ENCODE peak calls at places on chromosomes 4 and X, in ten cellular contexts. Y, S, A, K, M, X, N, T, W and C are unnamed samples. For H3K4me1, the result is how much of the 10 kb centered on the place peaks cover.

GRCh38 chr4:107035711-107036601 is at the start of gene DKK2:
- DNase-seq in Y (no peak), S (no peak), A (peak), K (no peak), M (no peak), X (peak), N (peak), T (no peak), W (no peak), C (no peak)

GRCh38 chrX:130163350-130163851 is 2.2 kb downstream of the AIFM1 start:
- DNase-seq in Y (no peak), S (no peak), A (no peak), K (no peak), M (no peak), X (no peak), N (no peak), T (no peak), W (no peak), C (no peak)

GRCh38 chrX:7706032-7706431 is 136.9 kb upstream of the VCX start:
- DNase-seq in Y (no peak), S (no peak), A (no peak), K (no peak), M (no peak), X (no peak), N (no peak), T (no peak), W (no peak), C (no peak)

GRCh38 chr4:80321341-80321740 is 14.2 kb upstream of the CFAP299 start:
- DNase-seq in Y (no peak), S (no peak), A (no peak), K (no peak), M (no peak), X (no peak), N (no peak), T (no peak), W (no peak), C (no peak)

GRCh38 chr4:67040315-67040714 is 505.0 kb downstream of the CENPC start:
- DNase-seq in Y (no peak), S (no peak), A (no peak), K (no peak), M (no peak), X (no peak), N (no peak), T (no peak), W (no peak), C (no peak)

GRCh38 chrX:27336466-27337091 is 126.6 kb downstream of the PPP4R3C start:
- DNase-seq in Y (peak), S (peak), A (peak), K (no peak), M (peak), X (peak), N (no peak), T (no peak), W (no peak), C (peak)

GRCh38 chr4:27861381-27861787 is 1000.7 kb downstream of the STIM2 start:
- DNase-seq in Y (no peak), S (peak), A (no peak), K (no peak), M (no peak), X (peak), N (no peak), T (no peak), W (no peak), C (peak)

GRCh38 chr4:149825336-149825735 is 9.7 kb upstream of the IQCM start:
- DNase-seq in Y (no peak), S (no peak), A (no peak), K (no peak), M (no peak), X (no peak), N (no peak), T (no peak), W (no peak), C (no peak)

GRCh38 chr4:99723555-99724450 is 66.2 kb upstream of the C4orf54 start:
- DNase-seq in Y (peak), S (peak), A (peak), K (peak), M (peak), X (no peak), N (peak), T (peak), W (peak), C (no peak)

GRCh38 chr4:175339100-175339707 is 421.0 kb downstream of the ADAM29 start:
- DNase-seq in Y (no peak), S (no peak), A (no peak), K (no peak), M (no peak), X (no peak), N (no peak), T (no peak), W (no peak), C (no peak)

GRCh38 chrX:2469196-2469685 is 31.5 kb downstream of the DHRSX start:
- DNase-seq in Y (no peak), S (no peak), A (no peak), K (no peak), M (no peak), X (no peak), N (no peak), T (no peak), W (no peak), C (no peak)

GRCh38 chrX:9853307-9853706 is 67.1 kb downstream of the SHROOM2 start:
- DNase-seq in Y (no peak), S (no peak), A (no peak), K (no peak), M (no peak), X (no peak), N (no peak), T (no peak), W (no peak), C (no peak)

GRCh38 chr4:164012396-164013027 is 518.0 kb downstream of the TMA16 start:
- DNase-seq in Y (no peak), S (no peak), A (no peak), K (no peak), M (no peak), X (peak), N (no peak), T (no peak), W (no peak), C (peak)
- TF ChIP-seq CTCF in Y (no peak), S (peak), A (no peak), K (no peak), M (no peak), X (no peak), N (no peak), T (no peak), W (no peak), C (peak)

DNA sequence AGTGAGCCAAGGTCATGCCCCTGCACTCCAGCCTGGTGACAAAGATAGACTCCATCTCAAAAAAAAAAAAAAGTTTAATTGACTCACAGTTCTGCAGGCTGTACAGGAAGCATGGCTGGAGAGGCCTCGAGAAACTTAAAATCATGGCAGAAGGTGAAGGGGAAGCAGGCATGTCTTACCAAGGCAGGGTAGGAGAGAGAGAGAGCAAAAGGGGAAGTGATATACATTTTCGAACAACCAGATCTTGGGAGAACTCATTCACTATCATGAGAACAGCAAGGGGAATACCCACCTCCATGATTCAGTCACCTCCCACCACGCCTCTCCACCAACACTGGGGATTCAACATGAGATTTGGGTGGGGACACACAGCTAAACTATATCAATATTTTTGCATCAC is 315.2 kb upstream of the HTR2C start:
- DNase-seq in Y (no peak), S (no peak), A (no peak), K (no peak), M (no peak), X (no peak), N (no peak), T (no peak), W (no peak), C (no peak)
- H3K4me1 ChIP-seq in Y (under half), S (under half), A (under half), K (under half), M (under half), X (under half), N (under half), T (under half), W (under half), C (under half)

DNA sequence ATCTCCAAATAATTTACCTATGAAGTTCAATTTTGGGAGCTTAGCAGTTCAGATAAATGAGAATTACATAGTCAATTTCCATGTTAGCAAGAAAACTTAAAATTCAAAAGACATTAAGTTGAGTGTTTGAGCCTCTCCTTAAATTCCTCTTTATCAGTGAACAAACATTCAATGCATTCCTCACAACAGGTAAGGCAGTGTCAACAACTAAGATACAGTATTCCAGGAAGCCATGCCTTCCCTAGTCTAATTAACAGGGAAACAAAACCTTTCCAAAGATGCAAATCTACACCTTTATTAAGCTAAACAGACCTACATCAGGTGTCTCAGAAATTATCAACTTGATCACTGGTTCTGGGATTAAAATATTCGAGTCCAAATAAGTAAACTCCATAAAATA is 3.7 kb downstream of the SH3RF1 start:
- DNase-seq in Y (no peak), S (no peak), A (no peak), K (no peak), M (no peak), X (no peak), N (no peak), T (no peak), W (no peak), C (peak)
- H3K4me3 ChIP-seq in Y (no peak), S (peak), A (no peak), K (peak), M (no peak), X (no peak), N (no peak), T (no peak), W (no peak), C (no peak)

GRCh38 chrX:103343105-103343504 is 13.1 kb downstream of the TCEAL7 start:
- DNase-seq in Y (no peak), S (peak), A (peak), K (peak), M (peak), X (peak), N (no peak), T (no peak), W (no peak), C (peak)
- TF ChIP-seq CTCF in Y (peak), S (peak), A (peak), K (peak), M (peak), X (peak), N (peak), T (peak), W (peak), C (peak)

GRCh38 chr4:78781086-78781630 is 5.0 kb downstream of the BMP2K start:
- DNase-seq in Y (no peak), S (no peak), A (no peak), K (no peak), M (no peak), X (no peak), N (no peak), T (no peak), W (no peak), C (no peak)
- H3K4me1 ChIP-seq in Y (half or more), S (under half), A (under half), K (half or more), M (half or more), X (under half), N (half or more), T (under half), W (under half), C (under half)

GRCh38 chr4:85000343-85000742 is 33.9 kb upstream of the WDFY3 start:
- DNase-seq in Y (no peak), S (no peak), A (no peak), K (no peak), M (no peak), X (no peak), N (no peak), T (no peak), W (no peak), C (no peak)

GRCh38 chr4:84994280-84994679 is 27.8 kb upstream of the WDFY3 start:
- DNase-seq in Y (no peak), S (no peak), A (no peak), K (no peak), M (no peak), X (no peak), N (no peak), T (no peak), W (no peak), C (no peak)

GRCh38 chr4:84995386-84995785 is 28.9 kb upstream of the WDFY3 start:
- DNase-seq in Y (no peak), S (no peak), A (no peak), K (no peak), M (no peak), X (no peak), N (no peak), T (no peak), W (no peak), C (no peak)
- H3K4me3 ChIP-seq in Y (no peak), S (no peak), A (no peak), K (no peak), M (no peak), X (no peak), N (no peak), T (no peak), W (no peak), C (no peak)

DNA sequence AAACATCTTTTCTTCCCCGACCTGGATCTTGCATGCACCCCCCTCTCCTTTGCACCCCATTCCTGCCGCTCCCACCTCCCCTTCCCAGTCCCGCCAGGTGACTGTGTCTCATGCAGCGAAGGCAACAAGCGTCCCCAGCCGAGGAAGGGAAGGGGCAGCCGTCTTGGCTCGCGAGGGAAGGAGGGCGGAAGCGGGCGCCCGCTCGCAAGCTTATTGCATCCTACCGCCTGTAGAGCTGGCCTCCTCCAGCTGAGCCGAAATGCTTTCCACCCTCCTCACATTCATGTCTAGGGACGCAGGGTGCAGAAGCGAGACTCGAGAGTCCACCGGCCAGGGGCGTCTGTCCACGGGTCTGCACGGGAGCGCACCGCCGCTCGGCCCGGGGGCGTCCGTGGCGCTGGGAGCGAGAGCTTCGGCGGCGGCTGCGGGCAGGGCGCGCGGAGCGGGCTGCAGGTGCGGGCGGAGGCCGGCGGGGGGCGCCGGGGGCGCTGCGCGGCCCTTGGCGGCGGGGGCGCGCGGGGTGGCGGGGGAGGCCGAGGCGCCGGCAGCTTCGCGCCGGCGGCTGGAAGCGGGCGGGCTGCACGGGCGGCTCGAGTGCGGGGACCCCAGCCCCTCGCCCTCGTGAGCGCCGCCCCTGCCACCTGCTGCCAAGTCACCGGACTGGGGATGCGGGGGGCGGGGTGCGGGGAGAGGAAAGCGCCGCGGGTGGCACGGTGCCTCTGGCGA is at the start of gene KCNIP4:
- DNase-seq in Y (no peak), S (no peak), A (no peak), K (no peak), M (no peak), X (peak), N (no peak), T (no peak), W (no peak), C (no peak)
- TF ChIP-seq CTCF in Y (no peak), S (no peak), A (no peak), K (no peak), M (no peak), X (no peak), N (no peak), T (no peak), W (no peak), C (no peak)